ENCODE peak calls at places on chromosomes 5 and 9, in four cellular contexts. Z is HepG2, C is H1, K is K562. R is an unnamed sample.

GRCh38 chr5:5422819-5423515 is 490 bp downstream of the ICE1 start:
- DNase-seq in Z (no peak), C (no peak), K (peak; percentile 63), R (no peak)

GRCh38 chr9:86944974-86945867 is 2.1 kb downstream of the GAS1 start:
- DNase-seq in Z (no peak), C (peak; percentile 71), K (no peak), R (no peak)

GRCh38 chr5:10528056-10528816 is 35.6 kb upstream of the ANKRD33B start:
- DNase-seq in Z (no peak), C (no peak), K (no peak), R (no peak)

GRCh38 chr5:127210082-127210481 is 80.5 kb upstream of the MEGF10 start:
- DNase-seq in Z (no peak), C (no peak), K (no peak), R (no peak)

GRCh38 chr5:33209252-33209651 is 231.5 kb upstream of the TARS1 start:
- DNase-seq in Z (no peak), C (no peak), K (no peak), R (no peak)

GRCh38 chr5:142660196-142660595 is 25.7 kb downstream of the FGF1 start:
- DNase-seq in Z (no peak), C (no peak), K (no peak), R (no peak)

GRCh38 chr5:95446009-95446408 is 54.8 kb downstream of the FAM81B start:
- DNase-seq in Z (no peak), C (no peak), K (no peak), R (peak; percentile 10)

GRCh38 chr5:172886974-172887491 is 53.0 kb downstream of the ERGIC1 start:
- DNase-seq in Z (peak; percentile 85), C (no peak), K (no peak), R (no peak)

GRCh38 chr5:133348406-133348805 is 263.9 kb downstream of the FSTL4 start:
- DNase-seq in Z (no peak), C (no peak), K (no peak), R (no peak)

GRCh38 chr5:140220698-140221064 is 45.7 kb downstream of the CYSTM1 start:
- DNase-seq in Z (no peak), C (no peak), K (no peak), R (no peak)

GRCh38 chr5:174309131-174309845 is 263.8 kb downstream of the NSG2 start:
- DNase-seq in Z (no peak), C (peak; percentile 41), K (no peak), R (no peak)

GRCh38 chr5:138933522-138934290 is 58.6 kb upstream of the LRRTM2 start:
- DNase-seq in Z (no peak), C (no peak), K (no peak), R (no peak)

GRCh38 chr5:543351-543750 is 19.1 kb upstream of the SLC9A3 start:
- DNase-seq in Z (no peak), C (no peak), K (no peak), R (no peak)

GRCh38 chr9:116566677-116567488 is 120.2 kb upstream of the TRIM32 start:
- DNase-seq in Z (peak; percentile 96), C (no peak), K (no peak), R (no peak)

GRCh38 chr9:36893911-36894310 is 140.2 kb downstream of the PAX5 start:
- DNase-seq in Z (no peak), C (no peak), K (no peak), R (no peak)

GRCh38 chr9:133880851-133881634 is 111.1 kb downstream of the VAV2 start:
- DNase-seq in Z (no peak), C (no peak), K (no peak), R (no peak)

GRCh38 chr5:32506251-32506661 is 61.7 kb upstream of the ZFR start:
- DNase-seq in Z (no peak), C (no peak), K (no peak), R (no peak)

GRCh38 chr5:76379316-76379715 is 23.8 kb upstream of the IQGAP2 start:
- DNase-seq in Z (peak; percentile 57), C (no peak), K (no peak), R (no peak)

DNA sequence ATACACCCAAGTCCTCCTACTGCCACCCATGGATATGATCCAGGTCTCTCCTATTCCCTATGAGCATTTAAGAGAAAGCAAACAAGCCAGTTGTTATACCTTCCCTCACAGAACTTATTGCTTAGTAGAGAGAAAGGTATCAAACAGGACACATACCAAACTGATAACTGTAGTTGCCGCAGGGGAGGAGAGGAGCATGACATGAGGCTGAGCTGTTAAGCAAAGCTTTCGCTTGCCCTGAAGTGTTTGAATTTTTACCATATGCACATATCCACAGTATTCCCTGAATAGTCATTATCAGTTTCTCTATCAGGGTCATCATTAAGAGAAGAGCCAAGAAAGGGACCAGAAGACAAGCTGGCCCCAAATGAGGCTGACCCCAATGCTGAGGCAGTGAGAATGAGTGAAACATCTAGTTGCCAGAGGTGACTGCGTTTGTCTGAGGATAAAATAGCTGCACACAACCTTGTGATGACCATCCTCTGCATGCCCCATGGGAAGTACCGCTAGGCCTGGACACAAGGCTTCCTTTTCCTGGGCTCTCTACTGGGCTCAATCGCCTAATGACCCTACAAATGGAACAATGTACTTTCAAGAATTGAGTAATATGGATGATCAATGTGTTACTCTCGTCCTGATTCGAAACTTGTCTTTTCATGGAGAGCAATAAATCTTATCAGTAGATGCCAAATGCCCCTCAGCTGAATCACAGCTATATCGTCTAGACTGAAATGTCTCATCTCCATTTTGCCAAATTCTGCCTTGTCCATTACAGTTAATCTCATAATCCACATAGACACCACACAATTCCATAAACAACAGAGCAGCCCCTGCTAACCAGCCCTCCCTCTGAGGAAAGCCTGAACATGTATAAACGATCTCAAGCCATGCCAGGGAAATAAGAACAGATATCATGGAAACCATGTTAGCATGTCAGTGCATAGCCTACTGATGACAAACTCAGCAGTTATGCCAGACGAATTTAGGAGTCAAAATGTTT is 4.3 kb upstream of the IFNK start:
- DNase-seq in Z (no peak), C (no peak), K (no peak), R (no peak)
- TF ChIP-seq FOSL1 in Z (no peak), C (no peak), K (no peak), R (no peak)

GRCh38 chr5:14008819-14009311 is 64.4 kb upstream of the DNAH5 start:
- DNase-seq in Z (peak; percentile 50), C (no peak), K (no peak), R (no peak)
- H3K4me3 ChIP-seq in Z (no peak overlapping the region), C (no peak overlapping the region), K (no peak overlapping the region), R (no peak overlapping the region)

GRCh38 chr9:106893088-106893487 is 30.1 kb downstream of the ZNF462 start:
- DNase-seq in Z (no peak), C (no peak), K (no peak), R (peak; percentile 47)
- TF ChIP-seq FOSL1 in Z (no peak), C (no peak), K (no peak), R (peak; percentile 61)

GRCh38 chr5:120644516-120644915 is 180.4 kb downstream of the PRR16 start:
- DNase-seq in Z (no peak), C (no peak), K (no peak), R (no peak)
- H3K4me3 ChIP-seq in Z (no peak overlapping the region), C (no peak overlapping the region), K (no peak overlapping the region), R (no peak overlapping the region)

GRCh38 chr9:72951043-72951442 is 1.8 kb downstream of the ALDH1A1 start:
- DNase-seq in Z (peak; percentile 24), C (no peak), K (no peak), R (no peak)
- TF ChIP-seq FOSL1 in Z (no peak), C (no peak), K (no peak), R (no peak)

DNA sequence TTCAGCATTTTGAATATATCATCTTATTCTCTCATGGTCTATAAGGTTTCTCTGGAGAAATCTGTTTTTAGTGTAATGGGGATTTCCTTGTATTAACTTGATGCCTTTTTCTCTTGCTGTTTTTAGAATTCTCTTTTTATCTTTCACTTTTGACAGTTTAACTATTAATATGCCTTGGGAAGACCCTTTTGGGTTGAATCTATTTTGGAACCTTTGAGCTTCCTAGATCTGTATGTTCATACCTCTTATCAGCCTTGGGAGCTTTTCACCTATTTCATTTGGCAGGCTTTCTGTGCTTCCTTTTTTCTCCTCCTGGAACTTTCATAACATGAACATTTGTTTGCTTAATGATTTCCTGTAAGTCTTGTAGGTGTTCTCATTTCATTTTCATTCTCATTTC is 22.2 kb downstream of the RCL1 start:
- DNase-seq in Z (no peak), C (no peak), K (no peak), R (no peak)
- H3K4me3 ChIP-seq in Z (no peak overlapping the region), C (no peak overlapping the region), K (no peak overlapping the region), R (no peak overlapping the region)

DNA sequence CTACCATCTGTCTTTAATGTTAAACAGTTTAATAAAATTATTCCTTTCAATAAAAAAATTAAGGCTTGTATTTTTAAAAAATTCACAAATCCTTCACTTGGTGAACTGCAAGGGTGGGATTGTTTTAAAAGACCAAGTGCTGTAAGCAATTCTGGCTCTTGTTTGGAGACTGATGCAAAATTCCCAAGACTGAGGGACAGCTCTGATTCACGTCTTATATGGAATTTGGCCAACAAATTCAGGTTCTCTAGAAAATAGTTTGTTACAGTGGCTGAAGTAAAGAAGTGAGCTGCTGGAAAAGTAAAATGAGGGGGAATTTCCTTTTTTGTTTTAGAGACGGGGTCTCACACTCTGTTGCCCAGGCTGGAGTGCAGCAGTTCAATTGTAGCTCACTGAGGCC is 58.3 kb downstream of the PRELID2 start:
- DNase-seq in Z (no peak), C (no peak), K (no peak), R (no peak)
- TF ChIP-seq FOSL1 in Z (no peak), C (no peak), K (no peak), R (no peak)

R was measured in HCT116.